ENCODE peak calls at places on chromosomes 2 and 18, in nine cellular contexts. One of them, this sample, is unnamed. For H3K4me1, the result is how much of the 10 kb centered on the place peaks cover.

GRCh38 chr2:150232871-150233270 is 254.6 kb downstream of the RND3 start:
- DNase-seq in HCT116: no peak
- DNase-seq in K562: no peak
- DNase-seq in upper lobe of left lung: no peak
- DNase-seq in prostate gland: no peak
- DNase-seq in stomach: no peak
- DNase-seq in GM12878: no peak
- DNase-seq in suprapubic skin: no peak
- DNase-seq in transverse colon: no peak
- DNase-seq in this sample: no peak

GRCh38 chr2:17558053-17558452 is 17.6 kb downstream of the VSNL1 start:
- DNase-seq in HCT116: no peak
- DNase-seq in prostate gland: no peak
- DNase-seq in transverse colon: no peak
- DNase-seq in GM12878: no peak
- DNase-seq in suprapubic skin: no peak
- DNase-seq in stomach: no peak
- DNase-seq in K562: no peak
- DNase-seq in upper lobe of left lung: no peak
- DNase-seq in this sample: no peak

GRCh38 chr2:146527166-146527565 is 1317.7 kb upstream of the ACVR2A start:
- DNase-seq in prostate gland: no peak
- DNase-seq in transverse colon: no peak
- DNase-seq in K562: no peak
- DNase-seq in GM12878: no peak
- DNase-seq in upper lobe of left lung: no peak
- DNase-seq in stomach: no peak
- DNase-seq in HCT116: no peak
- DNase-seq in suprapubic skin: no peak
- DNase-seq in this sample: no peak

GRCh38 chr2:169476459-169476858 is 2.8 kb upstream of the BBS5 start:
- DNase-seq in HCT116: peak
- DNase-seq in K562: no peak
- DNase-seq in upper lobe of left lung: no peak
- DNase-seq in suprapubic skin: no peak
- DNase-seq in transverse colon: no peak
- DNase-seq in GM12878: no peak
- DNase-seq in prostate gland: no peak
- DNase-seq in stomach: no peak
- DNase-seq in this sample: no peak

GRCh38 chr18:36628435-36629094 is 200.2 kb downstream of the TPGS2 start:
- DNase-seq in prostate gland: no peak
- DNase-seq in HCT116: no peak
- DNase-seq in stomach: no peak
- DNase-seq in GM12878: no peak
- DNase-seq in upper lobe of left lung: no peak
- DNase-seq in suprapubic skin: no peak
- DNase-seq in K562: no peak
- DNase-seq in transverse colon: no peak
- DNase-seq in this sample: peak

GRCh38 chr18:31042391-31043181 is at the start of gene DSC3:
- DNase-seq in upper lobe of left lung: peak
- DNase-seq in HCT116: no peak
- DNase-seq in stomach: no peak
- DNase-seq in K562: no peak
- DNase-seq in prostate gland: peak
- DNase-seq in GM12878: no peak
- DNase-seq in suprapubic skin: peak
- DNase-seq in transverse colon: peak
- DNase-seq in this sample: no peak

GRCh38 chr2:200964498-200964897 is 1.0 kb upstream of the ORC2 start:
- DNase-seq in suprapubic skin: no peak
- DNase-seq in transverse colon: no peak
- DNase-seq in HCT116: no peak
- DNase-seq in GM12878: no peak
- DNase-seq in upper lobe of left lung: no peak
- DNase-seq in stomach: no peak
- DNase-seq in prostate gland: no peak
- DNase-seq in K562: no peak
- DNase-seq in this sample: no peak

GRCh38 chr2:239815638-239816035 is 209.5 kb downstream of the NDUFA10 start:
- DNase-seq in K562: no peak
- DNase-seq in upper lobe of left lung: no peak
- DNase-seq in HCT116: no peak
- DNase-seq in GM12878: no peak
- DNase-seq in stomach: no peak
- DNase-seq in transverse colon: no peak
- DNase-seq in suprapubic skin: peak
- DNase-seq in prostate gland: no peak
- DNase-seq in this sample: no peak

GRCh38 chr2:109065335-109065734 is 63.7 kb upstream of the SH3RF3 start:
- DNase-seq in HCT116: no peak
- DNase-seq in K562: no peak
- DNase-seq in upper lobe of left lung: no peak
- DNase-seq in suprapubic skin: no peak
- DNase-seq in GM12878: no peak
- DNase-seq in stomach: peak
- DNase-seq in prostate gland: no peak
- DNase-seq in transverse colon: no peak
- DNase-seq in this sample: no peak

DNA sequence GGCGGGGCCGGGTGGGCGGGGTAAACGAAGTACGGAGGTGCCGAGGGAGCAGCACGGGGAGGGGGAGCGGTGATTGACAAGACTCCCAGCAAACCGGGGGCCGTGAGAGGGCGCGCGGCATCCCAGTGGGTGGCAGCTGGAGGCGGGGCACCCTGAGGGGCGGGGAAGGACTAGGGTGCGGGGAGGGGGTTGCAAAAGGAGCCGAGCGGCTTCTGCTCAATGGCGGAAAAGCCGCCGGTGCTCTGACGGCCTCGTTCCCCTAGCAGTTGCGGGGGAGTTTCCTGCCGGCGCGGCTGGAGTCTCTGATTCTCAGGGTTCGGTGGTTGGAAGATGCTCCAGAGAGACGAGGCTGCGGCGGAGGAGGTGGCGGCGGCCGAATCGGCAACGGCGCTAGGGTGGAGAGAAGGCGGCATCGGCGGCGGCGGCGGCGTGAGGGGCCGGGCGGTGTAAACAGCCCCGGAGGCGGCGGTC is at the start of gene PPM1B:
- DNase-seq in stomach: no peak
- DNase-seq in K562: peak
- DNase-seq in HCT116: no peak
- DNase-seq in prostate gland: peak
- DNase-seq in upper lobe of left lung: peak
- DNase-seq in transverse colon: peak
- DNase-seq in suprapubic skin: peak
- DNase-seq in GM12878: no peak
- DNase-seq in this sample: no peak
- TF ChIP-seq POLR2A in stomach: peak
- TF ChIP-seq POLR2A in K562: peak
- TF ChIP-seq POLR2A in HCT116: peak
- TF ChIP-seq POLR2A in prostate gland: peak
- TF ChIP-seq POLR2A in upper lobe of left lung: peak
- TF ChIP-seq POLR2A in transverse colon: peak
- TF ChIP-seq POLR2A in suprapubic skin: peak
- TF ChIP-seq POLR2A in GM12878: peak
- TF ChIP-seq POLR2A in this sample: peak

DNA sequence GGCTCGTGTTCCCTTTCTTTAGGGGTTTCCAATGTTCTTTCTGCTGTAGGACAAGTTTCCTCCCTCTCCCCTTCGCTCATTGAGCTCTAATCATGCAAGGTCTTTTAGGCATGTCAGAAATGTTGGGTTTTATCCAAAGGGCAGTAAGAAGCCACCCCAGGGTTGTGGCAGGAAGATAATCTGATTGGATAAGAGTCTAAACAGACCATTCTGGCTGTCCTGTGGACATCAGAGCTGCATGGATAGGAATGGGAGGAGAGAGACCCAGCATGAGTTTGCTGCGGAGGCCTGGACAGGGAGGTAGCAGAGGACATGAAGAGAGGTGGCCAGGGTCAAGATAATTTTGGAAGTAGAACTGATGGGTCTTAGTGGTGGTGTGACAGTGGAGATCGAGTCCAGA is 88.2 kb downstream of the ACKR3 start:
- DNase-seq in K562: no peak
- DNase-seq in GM12878: no peak
- DNase-seq in prostate gland: no peak
- DNase-seq in HCT116: no peak
- DNase-seq in upper lobe of left lung: no peak
- DNase-seq in transverse colon: no peak
- DNase-seq in stomach: no peak
- DNase-seq in suprapubic skin: peak
- DNase-seq in this sample: no peak
- TF ChIP-seq POLR2AphosphoS5 in K562: no peak
- TF ChIP-seq POLR2AphosphoS5 in GM12878: no peak
- TF ChIP-seq POLR2AphosphoS5 in prostate gland: no peak
- TF ChIP-seq POLR2AphosphoS5 in HCT116: no peak
- TF ChIP-seq POLR2AphosphoS5 in upper lobe of left lung: no peak
- TF ChIP-seq POLR2AphosphoS5 in transverse colon: no peak
- TF ChIP-seq POLR2AphosphoS5 in stomach: no peak
- TF ChIP-seq POLR2AphosphoS5 in suprapubic skin: no peak
- TF ChIP-seq POLR2AphosphoS5 in this sample: no peak

DNA sequence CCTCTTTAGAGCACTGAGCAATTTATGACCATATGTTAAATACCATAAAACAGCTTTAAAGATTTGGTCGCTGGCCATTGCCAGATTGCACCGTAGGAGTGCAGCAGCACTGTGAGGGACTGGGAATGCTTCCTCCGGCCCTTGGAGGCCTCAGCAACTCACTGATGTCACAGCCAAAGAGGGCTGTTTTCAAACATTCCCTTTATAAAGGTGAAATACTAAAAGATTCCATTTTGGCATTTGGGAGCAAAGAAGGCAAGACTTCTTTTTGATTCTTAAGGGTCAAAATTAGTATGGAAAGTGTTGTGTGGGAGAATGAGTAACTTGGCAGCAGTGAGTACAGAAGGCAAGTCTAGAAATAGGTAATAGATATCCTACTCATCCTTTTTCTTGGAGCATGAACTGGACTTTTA is 63.7 kb downstream of the BABAM2 start:
- DNase-seq in suprapubic skin: no peak
- DNase-seq in upper lobe of left lung: no peak
- DNase-seq in transverse colon: peak
- DNase-seq in stomach: no peak
- DNase-seq in GM12878: no peak
- DNase-seq in prostate gland: no peak
- DNase-seq in HCT116: no peak
- DNase-seq in K562: no peak
- DNase-seq in this sample: no peak
- H3K4me1 ChIP-seq in suprapubic skin: under half
- H3K4me1 ChIP-seq in upper lobe of left lung: under half
- H3K4me1 ChIP-seq in transverse colon: under half
- H3K4me1 ChIP-seq in stomach: under half
- H3K4me1 ChIP-seq in GM12878: under half
- H3K4me1 ChIP-seq in prostate gland: under half
- H3K4me1 ChIP-seq in HCT116: under half
- H3K4me1 ChIP-seq in K562: under half
- H3K4me1 ChIP-seq in this sample: under half

DNA sequence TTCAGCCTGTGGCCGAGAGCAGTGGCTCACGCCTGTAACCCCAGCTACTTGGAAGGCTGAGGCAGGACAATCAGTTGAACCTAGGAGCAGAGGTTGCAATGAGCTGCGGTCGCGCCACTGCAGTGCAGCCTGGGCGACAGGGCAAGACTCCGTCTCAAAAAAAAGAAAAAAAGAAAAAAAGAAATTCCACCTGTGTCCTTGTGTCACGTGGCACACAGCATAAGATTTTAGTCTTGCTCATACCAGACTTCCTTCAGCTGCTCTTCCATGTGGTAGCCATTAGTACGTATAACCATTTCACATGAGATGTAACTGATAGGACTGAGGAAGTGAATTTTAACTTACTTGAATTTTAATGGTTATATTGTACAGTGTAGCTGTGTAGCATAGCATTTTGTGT is 4.0 kb downstream of the NOP58 start:
- DNase-seq in suprapubic skin: no peak
- DNase-seq in HCT116: no peak
- DNase-seq in transverse colon: no peak
- DNase-seq in GM12878: peak
- DNase-seq in upper lobe of left lung: no peak
- DNase-seq in prostate gland: no peak
- DNase-seq in stomach: no peak
- DNase-seq in K562: no peak
- DNase-seq in this sample: no peak
- TF ChIP-seq POLR2A in suprapubic skin: no peak
- TF ChIP-seq POLR2A in HCT116: no peak
- TF ChIP-seq POLR2A in transverse colon: no peak
- TF ChIP-seq POLR2A in GM12878: no peak
- TF ChIP-seq POLR2A in upper lobe of left lung: no peak
- TF ChIP-seq POLR2A in prostate gland: no peak
- TF ChIP-seq POLR2A in stomach: no peak
- TF ChIP-seq POLR2A in K562: no peak
- TF ChIP-seq POLR2A in this sample: no peak

DNA sequence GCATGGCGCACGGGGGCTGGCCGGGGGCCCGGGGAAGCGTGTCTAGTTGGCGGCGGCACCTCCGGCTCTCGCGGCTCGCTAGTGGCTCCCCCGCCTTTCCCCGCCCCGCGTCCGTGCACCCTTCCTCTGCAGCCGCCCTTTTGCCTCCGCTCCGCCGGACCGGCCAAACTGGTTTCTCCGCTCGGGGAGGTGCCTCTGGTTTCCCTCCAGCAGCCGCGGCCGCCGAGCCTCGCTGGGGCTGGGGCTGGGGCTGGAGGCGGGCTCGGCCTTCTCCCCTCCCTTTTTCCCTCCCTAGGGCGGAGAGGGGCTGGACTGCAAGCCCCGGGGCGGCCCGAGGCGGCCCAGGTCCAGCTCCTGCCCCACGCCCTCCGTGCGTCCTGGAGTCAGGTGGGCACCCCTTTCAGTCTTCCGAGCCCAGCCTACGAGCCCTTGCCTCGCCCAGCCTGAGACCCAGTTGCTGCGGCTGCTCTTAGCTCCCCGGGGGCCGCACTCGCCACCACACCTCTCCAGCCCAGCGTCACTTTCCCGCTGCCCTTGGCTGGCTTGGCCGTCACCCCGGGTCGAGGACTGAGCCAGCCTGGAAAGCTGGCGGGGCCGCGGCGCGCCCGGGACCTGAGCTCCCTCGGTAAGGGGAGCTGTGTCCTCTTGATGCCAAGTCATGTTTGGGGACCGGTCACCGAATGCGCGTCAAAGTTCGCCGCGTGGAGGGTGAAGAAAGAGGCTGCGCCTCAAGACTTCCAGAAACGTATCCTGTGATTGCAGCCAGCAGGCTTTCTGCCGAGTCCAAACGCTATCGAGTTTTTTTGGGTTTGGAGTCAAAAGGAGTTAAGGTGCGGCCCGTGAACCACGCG is at the start of gene ATP8B1:
- DNase-seq in stomach: peak
- DNase-seq in K562: peak
- DNase-seq in GM12878: no peak
- DNase-seq in suprapubic skin: peak
- DNase-seq in upper lobe of left lung: peak
- DNase-seq in HCT116: peak
- DNase-seq in transverse colon: peak
- DNase-seq in prostate gland: peak
- DNase-seq in this sample: no peak
- TF ChIP-seq POLR2AphosphoS5 in stomach: peak
- TF ChIP-seq POLR2AphosphoS5 in K562: no peak
- TF ChIP-seq POLR2AphosphoS5 in GM12878: no peak
- TF ChIP-seq POLR2AphosphoS5 in suprapubic skin: peak
- TF ChIP-seq POLR2AphosphoS5 in upper lobe of left lung: peak
- TF ChIP-seq POLR2AphosphoS5 in HCT116: peak
- TF ChIP-seq POLR2AphosphoS5 in transverse colon: peak
- TF ChIP-seq POLR2AphosphoS5 in prostate gland: peak
- TF ChIP-seq POLR2AphosphoS5 in this sample: peak